ENCODE peak calls at places on chromosomes 16 and 17, in four cellular contexts. One of them, this sample, is unnamed.

GRCh38 chr16:29710227-29711219 is 31.5 kb downstream of the QPRT start:
- DNase-seq in amniotic epithelial cell: peak
- DNase-seq in islet precursor cell: peak
- DNase-seq in GM04504: peak
- DNase-seq in this sample: peak

GRCh38 chr17:31530391-31530990 is 139.0 kb downstream of the RAB11FIP4 start:
- DNase-seq in GM04504: no peak
- DNase-seq in amniotic epithelial cell: no peak
- DNase-seq in islet precursor cell: no peak
- DNase-seq in this sample: no peak

GRCh38 chr17:74601944-74602572 is 10.0 kb upstream of the CD300LD start:
- DNase-seq in amniotic epithelial cell: peak
- DNase-seq in GM04504: peak
- DNase-seq in islet precursor cell: peak
- DNase-seq in this sample: no peak

GRCh38 chr17:19346351-19347255 is 15.9 kb downstream of the B9D1 start:
- DNase-seq in GM04504: peak
- DNase-seq in amniotic epithelial cell: peak
- DNase-seq in islet precursor cell: peak
- DNase-seq in this sample: no peak

GRCh38 chr17:77526728-77527355 is 386.1 kb downstream of the SEC14L1 start:
- DNase-seq in GM04504: no peak
- DNase-seq in amniotic epithelial cell: no peak
- DNase-seq in islet precursor cell: peak
- DNase-seq in this sample: no peak

GRCh38 chr17:43217614-43218087 is 6.0 kb downstream of the TMEM106A start:
- DNase-seq in GM04504: no peak
- DNase-seq in islet precursor cell: no peak
- DNase-seq in amniotic epithelial cell: no peak
- DNase-seq in this sample: no peak

GRCh38 chr17:29158515-29159275 is 21.5 kb downstream of the MYO18A start:
- DNase-seq in islet precursor cell: no peak
- DNase-seq in GM04504: no peak
- DNase-seq in amniotic epithelial cell: peak
- DNase-seq in this sample: peak

GRCh38 chr16:4700380-4700996 is 7.1 kb downstream of the NUDT16L1 start:
- DNase-seq in amniotic epithelial cell: no peak
- DNase-seq in islet precursor cell: peak
- DNase-seq in GM04504: no peak
- DNase-seq in this sample: no peak

GRCh38 chr17:51045616-51046526 is 74.8 kb downstream of the SPAG9 start:
- DNase-seq in amniotic epithelial cell: peak
- DNase-seq in islet precursor cell: no peak
- DNase-seq in GM04504: no peak
- DNase-seq in this sample: no peak

GRCh38 chr17:42421479-42422332 is 1.4 kb downstream of the CAVIN1 start:
- DNase-seq in GM04504: no peak
- DNase-seq in amniotic epithelial cell: peak
- DNase-seq in islet precursor cell: peak
- DNase-seq in this sample: peak

GRCh38 chr16:65002265-65002664 is 119.6 kb downstream of the CDH11 start:
- DNase-seq in amniotic epithelial cell: peak
- DNase-seq in islet precursor cell: no peak
- DNase-seq in GM04504: peak
- DNase-seq in this sample: peak

GRCh38 chr16:55944377-55944802 is 69.2 kb upstream of the CES5A start:
- DNase-seq in GM04504: peak
- DNase-seq in islet precursor cell: peak
- DNase-seq in amniotic epithelial cell: peak
- DNase-seq in this sample: no peak

This sample was measured in retinal pigment epithelial cell.